ENCODE peak calls at places on chromosomes 1 and 21, in six cellular contexts. N is kidney epithelial cell; R is activated CD4-positive, alpha-beta T cell treated with anti-CD3 and anti-CD28 coated beads, Interleukin-2, amount 10 ng/mL, durations not matched to agents 7 days and 5 days; K is choroid plexus epithelial cell; H is A549; D is SK-N-MC. J is an unnamed sample.

GRCh38 chr1:201066986-201067385 is 43.5 kb upstream of the KIF21B start:
- DNase-seq in N (no peak), H (no peak), R (no peak), D (no peak), K (no peak), J (no peak)

GRCh38 chr1:111894497-111894896 is 95.0 kb downstream of the KCND3 start:
- DNase-seq in K (no peak), H (no peak), D (no peak), N (no peak), R (no peak), J (no peak)

GRCh38 chr1:100358210-100358609 is 5.9 kb downstream of the CDC14A start:
- DNase-seq in R (peak), H (peak), N (no peak), D (no peak), K (peak), J (no peak)

GRCh38 chr1:169048043-169048442 is 58.4 kb upstream of the ATP1B1 start:
- DNase-seq in R (no peak), D (no peak), H (no peak), N (no peak), K (no peak), J (no peak)

GRCh38 chr1:1137256-1138045 is 21.6 kb upstream of the C1orf159 start:
- DNase-seq in H (no peak), N (no peak), D (no peak), R (peak), K (no peak), J (no peak)

GRCh38 chr1:39452540-39452939 is 38.9 kb upstream of the BMP8A start:
- DNase-seq in D (no peak), K (no peak), N (no peak), H (no peak), R (peak), J (no peak)

GRCh38 chr1:20216574-20216973 is 30.3 kb upstream of the PLA2G2C start:
- DNase-seq in K (peak), D (no peak), R (peak), N (no peak), H (peak), J (no peak)

GRCh38 chr1:6486433-6487011 is 4.9 kb downstream of the PLEKHG5 start:
- DNase-seq in N (peak), R (peak), H (peak), D (peak), K (peak), J (peak)

GRCh38 chr1:225539069-225539468 is 111.2 kb upstream of the LBR start:
- DNase-seq in N (no peak), D (no peak), H (no peak), K (no peak), R (no peak), J (no peak)

GRCh38 chr1:77888429-77889239 is at the start of gene NEXN:
- DNase-seq in N (no peak), D (no peak), K (peak), R (peak), H (peak), J (peak)

GRCh38 chr21:40324389-40324788 is 457.2 kb downstream of the PCP4 start:
- DNase-seq in H (no peak), R (no peak), K (no peak), N (no peak), D (no peak), J (no peak)

GRCh38 chr1:14095001-14095400 is 395.0 kb downstream of the PRDM2 start:
- DNase-seq in H (no peak), K (peak), D (no peak), R (no peak), N (no peak), J (no peak)

GRCh38 chr1:30328401-30329262 is 394.8 kb downstream of the MATN1 start:
- DNase-seq in H (no peak), N (no peak), K (no peak), R (no peak), D (no peak), J (no peak)

GRCh38 chr1:904271-904950 is 19.3 kb upstream of the SAMD11 start:
- DNase-seq in N (no peak), D (no peak), K (peak), R (peak), H (peak), J (peak)

GRCh38 chr1:28173151-28173979 is 3.1 kb downstream of the PTAFR start:
- DNase-seq in H (no peak), N (no peak), D (no peak), K (no peak), R (no peak), J (no peak)

GRCh38 chr1:19009882-19010321 is 53.4 kb upstream of the IFFO2 start:
- DNase-seq in D (no peak), N (peak), K (peak), H (peak), R (no peak), J (no peak)

GRCh38 chr1:112628516-112628915 is 8.9 kb downstream of the CAPZA1 start:
- DNase-seq in N (no peak), R (no peak), K (no peak), H (no peak), D (no peak), J (no peak)

GRCh38 chr1:175220853-175221547 is 28.4 kb upstream of the KIAA0040 start:
- DNase-seq in D (no peak), K (no peak), H (no peak), N (no peak), R (no peak), J (no peak)

GRCh38 chr1:174966000-174966572 is 33.7 kb upstream of the CACYBP start:
- DNase-seq in H (no peak), K (peak), R (no peak), N (no peak), D (no peak), J (no peak)

GRCh38 chr1:43421976-43422750 is 31.6 kb downstream of the HYI start:
- DNase-seq in K (no peak), D (no peak), H (no peak), R (no peak), N (no peak), J (no peak)

GRCh38 chr1:67909776-67910175 is 76.5 kb upstream of the GNG12 start:
- DNase-seq in R (no peak), K (no peak), H (no peak), D (no peak), N (no peak), J (no peak)

GRCh38 chr1:183106746-183107145 is 79.3 kb upstream of the LAMC2 start:
- DNase-seq in H (no peak), N (no peak), D (no peak), K (peak), R (no peak), J (no peak)

GRCh38 chr1:112998592-112999235 is 42.7 kb upstream of the SLC16A1 start:
- DNase-seq in D (peak), N (peak), H (peak), K (peak), R (no peak), J (peak)

GRCh38 chr1:86753700-86754099 is 49.3 kb downstream of the SH3GLB1 start:
- DNase-seq in K (peak), H (peak), D (no peak), R (peak), N (no peak), J (no peak)

GRCh38 chr1:242703467-242703866 is 179.0 kb upstream of the PLD5 start:
- DNase-seq in D (no peak), H (no peak), K (no peak), R (no peak), N (no peak), J (no peak)

GRCh38 chr1:3471356-3472087 is 17.1 kb downstream of the ARHGEF16 start:
- DNase-seq in R (no peak), K (peak), D (peak), H (peak), N (no peak), J (peak)

GRCh38 chr1:67189953-67190352 is 23.7 kb downstream of the IL23R start:
- DNase-seq in R (no peak), N (no peak), K (no peak), H (no peak), D (no peak), J (no peak)

GRCh38 chr1:155080250-155081228 is 1.9 kb downstream of the EFNA3 start:
- DNase-seq in K (no peak), H (no peak), R (peak), N (no peak), D (no peak), J (no peak)

GRCh38 chr1:154435801-154436200 is 30.7 kb downstream of the IL6R start:
- DNase-seq in D (no peak), H (no peak), R (no peak), N (no peak), K (no peak), J (no peak)